ENCODE peak calls at places on chromosomes 4 and X, in nine cellular contexts. R, Y, P, S, V, E, W, D and K are unnamed samples.

GRCh38 chr4:8167815-8168214 is 9.2 kb upstream of the ABLIM2 start:
- DNase-seq in W (no peak), E (no peak), S (no peak), P (no peak), V (no peak), D (no peak), Y (no peak), R (no peak), K (no peak)

GRCh38 chrX:48897157-48897620 is 379 bp downstream of the TIMM17B start:
- DNase-seq in W (peak), E (peak), Y (peak), D (peak), S (peak), V (peak), P (peak), R (peak), K (peak)

GRCh38 chr4:36039031-36039430 is 205.3 kb downstream of the ARAP2 start:
- DNase-seq in W (no peak), Y (no peak), S (peak), V (no peak), R (no peak), E (peak), D (peak), P (no peak), K (no peak)

GRCh38 chr4:3302786-3303444 is 10.1 kb downstream of the RGS12 start:
- DNase-seq in E (peak), S (no peak), R (no peak), D (no peak), P (no peak), Y (no peak), V (no peak), W (no peak), K (no peak)

GRCh38 chr4:176778491-176778890 is 14.2 kb downstream of the VEGFC start:
- DNase-seq in Y (no peak), V (no peak), S (no peak), R (no peak), W (no peak), P (peak), D (no peak), E (no peak), K (peak)

GRCh38 chr4:185149392-185149791 is 6.3 kb downstream of the SLC25A4 start:
- DNase-seq in R (no peak), V (no peak), D (no peak), E (no peak), Y (no peak), W (no peak), S (no peak), P (no peak), K (no peak)

GRCh38 chr4:153384160-153384559 is 39.7 kb downstream of the MND1 start:
- DNase-seq in Y (no peak), E (no peak), D (no peak), R (no peak), V (no peak), S (no peak), P (no peak), W (no peak), K (no peak)

GRCh38 chr4:176775326-176775725 is 17.4 kb downstream of the VEGFC start:
- DNase-seq in S (no peak), D (no peak), Y (no peak), W (no peak), P (peak), R (no peak), E (no peak), V (no peak), K (peak)

GRCh38 chrX:1418901-1419544 is 27.1 kb upstream of the SLC25A6 start:
- DNase-seq in E (no peak), S (no peak), W (no peak), R (no peak), P (peak), D (no peak), V (no peak), Y (no peak), K (no peak)

GRCh38 chr4:88275516-88275915 is 8.8 kb downstream of the PPM1K start:
- DNase-seq in V (no peak), S (no peak), Y (no peak), E (peak), P (peak), W (no peak), D (no peak), R (no peak), K (no peak)

GRCh38 chrX:13077168-13077567 is 32.7 kb upstream of the FAM9C start:
- DNase-seq in E (peak), S (no peak), W (no peak), Y (no peak), D (no peak), R (no peak), V (no peak), P (peak), K (peak)

GRCh38 chr4:169311643-169312365 is 41.0 kb upstream of the SH3RF1 start:
- DNase-seq in E (peak), Y (peak), V (peak), W (peak), R (peak), P (peak), S (peak), D (peak), K (peak)

GRCh38 chrX:42219231-42219630 is 295.9 kb upstream of the CASK start:
- DNase-seq in D (no peak), E (no peak), Y (no peak), S (no peak), V (no peak), R (no peak), P (no peak), W (no peak), K (no peak)

GRCh38 chr4:148061795-148062194 is 329.9 kb downstream of the ARHGAP10 start:
- DNase-seq in P (no peak), S (no peak), Y (no peak), D (peak), W (no peak), R (no peak), V (no peak), E (no peak), K (no peak)

GRCh38 chr4:64479338-64479737 is 70.1 kb upstream of the TECRL start:
- DNase-seq in Y (no peak), S (no peak), E (no peak), R (no peak), D (no peak), V (no peak), W (no peak), P (no peak), K (no peak)

GRCh38 chr4:153577053-153577452 is 107.0 kb upstream of the TLR2 start:
- DNase-seq in E (no peak), P (no peak), V (no peak), S (no peak), Y (no peak), R (no peak), W (no peak), D (no peak), K (no peak)

GRCh38 chr4:84401669-84402068 is 97.4 kb downstream of the NKX6-1 start:
- DNase-seq in P (peak), S (no peak), R (no peak), W (no peak), V (peak), D (peak), Y (peak), E (no peak), K (no peak)

GRCh38 chr4:76950846-76951321 is 1.3 kb downstream of the SEPTIN11 start:
- DNase-seq in E (peak), S (peak), W (peak), Y (peak), P (peak), R (peak), V (no peak), D (peak), K (peak)

GRCh38 chr4:71212216-71212615 is 126.6 kb upstream of the SLC4A4 start:
- DNase-seq in P (no peak), W (no peak), E (no peak), D (no peak), V (no peak), S (no peak), R (no peak), Y (no peak), K (peak)

GRCh38 chr4:47801481-47802002 is 36.3 kb downstream of the CORIN start:
- DNase-seq in R (no peak), V (no peak), E (no peak), W (no peak), D (no peak), P (no peak), S (no peak), Y (no peak), K (no peak)

GRCh38 chr4:74474345-74475099 is 29.6 kb downstream of the AREG start:
- DNase-seq in V (no peak), W (no peak), D (no peak), E (no peak), S (no peak), Y (no peak), R (no peak), P (no peak), K (peak)
- TF ChIP-seq EZH2phosphoT487 in V (no peak), W (no peak), D (no peak), E (no peak), S (no peak), Y (no peak), R (no peak), P (no peak), K (no peak)

GRCh38 chr4:186554890-186555827 is at the start of gene MTNR1A:
- DNase-seq in P (no peak), R (peak), W (peak), E (no peak), V (no peak), Y (peak), D (peak), S (no peak), K (peak)
- H3K4me2 ChIP-seq in P (peak), R (peak), W (peak), E (no peak), V (peak), Y (peak), D (peak), S (no peak), K (peak)

DNA sequence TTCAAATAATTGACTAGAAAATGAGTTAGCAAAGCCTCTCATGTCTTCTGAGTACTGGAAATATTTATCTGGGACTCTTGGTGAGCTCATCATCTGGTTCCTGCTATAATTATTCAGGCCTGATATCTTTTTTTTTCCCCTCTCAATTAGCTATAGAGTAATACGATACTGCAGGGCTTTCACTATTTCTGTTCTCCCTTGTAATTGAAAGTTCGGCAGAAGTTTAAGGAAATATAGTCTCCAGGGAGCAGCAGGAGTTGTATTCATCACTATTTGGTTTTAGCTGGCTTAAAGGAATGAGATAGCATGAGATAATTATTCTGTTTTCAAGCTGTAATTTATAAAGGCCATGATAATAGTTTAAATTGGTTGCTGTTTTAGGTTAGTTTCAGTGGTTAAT is 378.6 kb upstream of the EPHA5 start:
- DNase-seq in R (no peak), V (no peak), E (no peak), S (no peak), P (no peak), D (no peak), Y (no peak), W (no peak), K (no peak)
- TF ChIP-seq EZH2phosphoT487 in R (no peak), V (no peak), E (no peak), S (no peak), P (no peak), D (no peak), Y (no peak), W (no peak), K (no peak)

DNA sequence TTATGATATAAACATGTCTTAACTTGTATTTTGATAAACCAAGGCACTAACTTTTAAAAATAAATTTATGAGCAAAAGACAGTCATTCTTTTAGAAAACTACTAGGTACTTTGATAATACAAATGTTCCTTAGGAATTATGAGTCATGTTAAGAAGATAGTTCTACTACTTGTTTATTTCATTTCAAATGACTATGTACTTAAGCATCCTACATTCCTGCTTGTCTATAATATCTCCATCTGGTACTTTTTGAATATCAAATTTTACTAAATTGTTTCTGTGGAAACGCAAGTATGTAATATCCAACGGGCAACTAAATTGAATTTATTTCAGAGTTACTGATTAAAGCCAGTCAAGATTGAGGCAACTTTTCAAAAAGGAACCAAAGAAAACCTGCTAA is 61.8 kb downstream of the CAMK2D start:
- DNase-seq in Y (no peak), S (no peak), P (no peak), D (no peak), V (no peak), E (no peak), R (no peak), W (no peak), K (peak)
- H3K4me2 ChIP-seq in Y (no peak), S (no peak), P (no peak), D (no peak), V (no peak), E (no peak), R (no peak), W (peak), K (peak)

GRCh38 chr4:155921597-155921996 is 18.1 kb downstream of the TDO2 start:
- DNase-seq in Y (no peak), R (no peak), E (no peak), D (no peak), V (no peak), W (no peak), P (no peak), S (no peak), K (no peak)
- TF ChIP-seq EZH2phosphoT487 in Y (no peak), R (no peak), E (no peak), D (no peak), V (no peak), W (no peak), P (no peak), S (no peak), K (no peak)

GRCh38 chr4:113952452-113953029 is 26.9 kb downstream of the ARSJ start:
- DNase-seq in P (peak), Y (peak), E (peak), V (peak), W (peak), S (peak), D (peak), R (peak), K (peak)

GRCh38 chr4:113950207-113950606 is 29.2 kb downstream of the ARSJ start:
- DNase-seq in P (no peak), V (no peak), R (no peak), D (no peak), Y (no peak), W (no peak), E (no peak), S (no peak), K (no peak)

GRCh38 chr4:113947484-113947883 is 32.0 kb downstream of the ARSJ start:
- DNase-seq in D (no peak), P (no peak), R (no peak), V (no peak), E (no peak), W (no peak), S (no peak), Y (no peak), K (no peak)

GRCh38 chr4:113953888-113954287 is 25.6 kb downstream of the ARSJ start:
- DNase-seq in S (no peak), E (no peak), R (no peak), V (no peak), D (no peak), Y (no peak), W (no peak), P (no peak), K (no peak)

GRCh38 chr4:113951263-113951662 is 28.2 kb downstream of the ARSJ start:
- DNase-seq in W (no peak), R (no peak), E (no peak), D (no peak), V (peak), Y (peak), S (no peak), P (no peak), K (peak)
- H3K4me2 ChIP-seq in W (no peak), R (no peak), E (no peak), D (no peak), V (peak), Y (peak), S (no peak), P (no peak), K (peak)

GRCh38 chr4:32340591-32340990 is 1620.4 kb downstream of the PCDH7 start:
- DNase-seq in R (no peak), V (no peak), P (peak), W (no peak), D (peak), Y (no peak), E (peak), S (no peak), K (no peak)
- TF ChIP-seq EZH2phosphoT487 in R (no peak), V (no peak), P (no peak), W (no peak), D (no peak), Y (no peak), E (no peak), S (no peak), K (no peak)

GRCh38 chr4:9938933-9939332 is 82.4 kb downstream of the SLC2A9 start:
- DNase-seq in D (peak), S (no peak), W (no peak), P (no peak), V (no peak), Y (no peak), E (no peak), R (no peak), K (no peak)
- H3K4me2 ChIP-seq in D (peak), S (no peak), W (no peak), P (no peak), V (no peak), Y (no peak), E (no peak), R (no peak), K (no peak)

GRCh38 chr4:7041246-7041645 is 1.9 kb upstream of the TADA2B start:
- DNase-seq in S (no peak), D (no peak), W (no peak), V (no peak), R (no peak), P (no peak), E (no peak), Y (no peak), K (no peak)

GRCh38 chr4:7040760-7041159 is 2.4 kb upstream of the TADA2B start:
- DNase-seq in Y (no peak), D (no peak), E (no peak), W (no peak), S (no peak), V (no peak), P (no peak), R (no peak), K (no peak)

GRCh38 chr4:7043521-7044414 is 596 bp downstream of the TADA2B start:
- DNase-seq in W (no peak), Y (peak), D (peak), E (peak), P (no peak), S (peak), V (no peak), R (no peak), K (peak)

GRCh38 chr4:7042697-7043464 is at the start of gene TADA2B:
- DNase-seq in D (peak), P (peak), E (peak), V (peak), Y (peak), W (peak), S (peak), R (peak), K (peak)

DNA sequence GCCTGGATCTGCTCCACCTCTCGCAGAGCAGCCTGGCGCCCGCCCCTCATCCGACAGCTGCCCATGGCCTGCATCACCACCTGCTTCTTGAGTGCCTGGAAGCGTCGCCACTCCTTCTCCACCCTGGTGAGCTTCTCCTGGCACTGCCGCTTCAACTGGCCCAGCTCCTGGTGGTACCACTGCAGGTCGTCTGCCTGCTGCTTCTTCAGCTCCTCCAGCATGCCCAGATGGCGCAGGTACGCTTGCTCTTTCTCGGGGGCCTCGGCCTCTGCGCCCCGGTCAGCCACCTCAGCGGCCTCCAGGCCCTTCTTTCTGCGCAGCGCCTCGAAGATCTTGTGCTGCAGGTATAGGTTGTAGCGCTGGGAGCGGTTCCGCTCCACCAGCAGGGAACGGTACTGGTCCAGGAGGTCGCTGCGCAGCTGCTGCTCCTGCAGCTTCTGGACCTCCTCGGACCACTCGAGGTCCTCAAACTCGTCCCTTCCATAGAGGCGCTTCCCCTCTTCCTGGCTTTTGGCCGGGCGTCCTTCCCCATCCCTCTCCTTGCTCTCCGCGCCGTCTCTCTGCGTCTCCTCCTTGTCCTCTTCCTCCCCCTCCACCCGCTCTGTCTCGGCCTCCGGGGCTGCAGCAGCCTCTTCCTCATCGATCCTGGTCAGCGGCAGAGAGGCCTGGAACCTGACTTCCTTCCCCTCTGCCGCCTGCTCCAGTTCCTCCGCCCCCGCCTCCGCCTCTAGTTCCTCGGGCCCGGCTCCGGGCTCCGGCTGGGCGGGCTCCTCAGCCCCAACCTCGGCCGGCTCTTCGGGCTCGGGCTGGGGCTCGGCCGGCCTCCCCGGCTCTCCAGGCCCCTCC is 1.1 kb upstream of the TADA2B start:
- DNase-seq in Y (peak), E (no peak), D (peak), W (peak), S (no peak), V (no peak), R (peak), P (peak), K (no peak)
- TF ChIP-seq EZH2phosphoT487 in Y (no peak), E (no peak), D (no peak), W (no peak), S (no peak), V (no peak), R (peak), P (no peak), K (no peak)

GRCh38 chr4:157225096-157225495 is 4.6 kb downstream of the GRIA2 start:
- DNase-seq in Y (no peak), R (no peak), S (no peak), P (no peak), V (no peak), E (no peak), W (no peak), D (no peak), K (no peak)
- H3K4me2 ChIP-seq in Y (no peak), R (no peak), S (no peak), P (no peak), V (no peak), E (no peak), W (no peak), D (no peak), K (no peak)